ENCODE peak calls at places on chromosomes 16 and 17, in four cellular contexts. N is IMR-90, A is H1, Q is mesendoderm. J is an unnamed sample.

GRCh38 chr17:76368545-76368944 is 14.8 kb upstream of the PRPSAP1 start:
- DNase-seq in Q (no peak), N (peak), A (peak), J (peak)

GRCh38 chr17:71142333-71142732 is 973.0 kb downstream of the KCNJ2 start:
- DNase-seq in Q (no peak), A (no peak), N (peak), J (no peak)

GRCh38 chr17:231966-232807 is 50.7 kb upstream of the DOC2B start:
- DNase-seq in A (peak), Q (no peak), N (no peak), J (no peak)

GRCh38 chr17:17741346-17742023 is 60.2 kb downstream of the RAI1 start:
- DNase-seq in N (no peak), A (peak), Q (peak), J (peak)

GRCh38 chr16:49704586-49705155 is 151.2 kb downstream of the ZNF423 start:
- DNase-seq in A (no peak), Q (peak), N (no peak), J (peak)

GRCh38 chr17:21286066-21286770 is 1.7 kb downstream of the MAP2K3 start:
- DNase-seq in Q (peak), N (peak), A (no peak), J (no peak)

GRCh38 chr17:18966831-18967624 is 15.1 kb downstream of the SLC5A10 start:
- DNase-seq in Q (peak), A (peak), N (peak), J (peak)

GRCh38 chr16:67459066-67459857 is 21.7 kb downstream of the ATP6V0D1 start:
- DNase-seq in A (no peak), N (no peak), Q (no peak), J (no peak)

GRCh38 chr17:77330602-77331081 is 189.9 kb downstream of the SEC14L1 start:
- DNase-seq in A (no peak), Q (no peak), N (no peak), J (no peak)

GRCh38 chr16:3276679-3277078 is 6.6 kb upstream of the ZNF263 start:
- DNase-seq in Q (no peak), N (no peak), A (no peak), J (no peak)

GRCh38 chr17:38601539-38602351 is 4.0 kb downstream of the SRCIN1 start:
- DNase-seq in Q (peak), A (peak), N (no peak), J (peak)

GRCh38 chr16:27237229-27238015 is 31.1 kb downstream of the NSMCE1 start:
- DNase-seq in Q (no peak), N (no peak), A (no peak), J (no peak)

GRCh38 chr16:24191876-24192402 is 64.2 kb upstream of the CACNG3 start:
- DNase-seq in Q (no peak), A (no peak), N (no peak), J (no peak)

GRCh38 chr16:72811867-72812266 is 236.1 kb downstream of the ZFHX3 start:
- DNase-seq in Q (no peak), A (no peak), N (no peak), J (no peak)

GRCh38 chr16:4780235-4780634 is 7.9 kb downstream of the SEPTIN12 start:
- DNase-seq in Q (no peak), A (no peak), N (peak), J (no peak)

GRCh38 chr16:75296606-75297005 is 45.2 kb upstream of the BCAR1 start:
- DNase-seq in N (peak), Q (no peak), A (no peak), J (no peak)

GRCh38 chr16:59859606-59860402 is 1125.7 kb upstream of the GOT2 start:
- DNase-seq in Q (no peak), N (no peak), A (no peak), J (no peak)

GRCh38 chr17:4537451-4538235 is 17.5 kb downstream of the MYBBP1A start:
- DNase-seq in N (no peak), A (no peak), Q (no peak), J (no peak)

GRCh38 chr16:4261557-4262172 is 11.2 kb downstream of the TFAP4 start:
- DNase-seq in Q (peak), A (peak), N (peak), J (peak)

GRCh38 chr16:15919331-15919730 is 30.1 kb upstream of the ABCC1 start:
- DNase-seq in N (peak), A (no peak), Q (no peak), J (no peak)

GRCh38 chr17:11178576-11178975 is 62.4 kb upstream of the SHISA6 start:
- DNase-seq in Q (peak), N (no peak), A (no peak), J (no peak)

GRCh38 chr17:82570282-82570681 is 50.8 kb downstream of the FOXK2 start:
- DNase-seq in A (no peak), Q (no peak), N (no peak), J (no peak)

GRCh38 chr16:22386976-22387375 is 12.6 kb upstream of the CDR2 start:
- DNase-seq in N (peak), A (no peak), Q (no peak), J (no peak)

GRCh38 chr16:57614546-57615343 is 13.7 kb upstream of the ADGRG1 start:
- DNase-seq in A (peak), N (no peak), Q (no peak), J (peak)

GRCh38 chr17:18236494-18236893 is 11.1 kb downstream of the LLGL1 start:
- DNase-seq in Q (no peak), N (no peak), A (no peak), J (no peak)

GRCh38 chr16:67445126-67445426 is 14.2 kb downstream of the HSD11B2 start:
- DNase-seq in N (no peak), A (no peak), Q (no peak), J (no peak)

GRCh38 chr17:48100160-48100559 is 1.1 kb downstream of the CBX1 start:
- DNase-seq in A (no peak), N (peak), Q (no peak), J (no peak)

GRCh38 chr16:3459401-3460090 is 16.1 kb downstream of the NAA60 start:
- DNase-seq in Q (peak), N (peak), A (no peak), J (no peak)

GRCh38 chr17:27319536-27320221 is 25.8 kb downstream of the WSB1 start:
- DNase-seq in A (peak), Q (peak), N (peak), J (peak)

GRCh38 chr17:48228720-48229119 is 121.2 kb downstream of the SNX11 start:
- DNase-seq in N (no peak), A (peak), Q (peak), J (peak)

GRCh38 chr17:54903375-54903774 is 2.7 kb downstream of the TOM1L1 start:
- DNase-seq in Q (peak), N (no peak), A (no peak), J (no peak)

GRCh38 chr17:39629494-39629880 is 2.7 kb downstream of the PPP1R1B start:
- DNase-seq in Q (no peak), A (no peak), N (no peak), J (no peak)

GRCh38 chr17:30905742-30906100 is 317 bp downstream of the TEFM start:
- DNase-seq in N (no peak), Q (no peak), A (no peak), J (peak)

GRCh38 chr16:49453983-49454382 is 80.4 kb downstream of the C16orf78 start:
- DNase-seq in A (no peak), N (no peak), Q (no peak), J (no peak)

GRCh38 chr17:62800580-62800979 is 7.5 kb downstream of the MARCHF10 start:
- DNase-seq in Q (peak), A (peak), N (peak), J (peak)

GRCh38 chr16:61923629-61924028 is 112.6 kb downstream of the CDH8 start:
- DNase-seq in N (no peak), A (no peak), Q (no peak), J (no peak)

GRCh38 chr16:81014672-81015071 is 7.7 kb downstream of the CENPN start:
- DNase-seq in Q (no peak), N (no peak), A (no peak), J (no peak)

GRCh38 chr17:60087882-60088669 is 9.4 kb upstream of the HEATR6 start:
- DNase-seq in N (no peak), Q (peak), A (no peak), J (peak)

GRCh38 chr16:21023509-21024202 is 123.1 kb downstream of the LYRM1 start:
- DNase-seq in Q (peak), N (no peak), A (no peak), J (no peak)

GRCh38 chr17:82800885-82801284 is 38.9 kb downstream of the ZNF750 start:
- DNase-seq in Q (no peak), N (no peak), A (no peak), J (no peak)

DNA sequence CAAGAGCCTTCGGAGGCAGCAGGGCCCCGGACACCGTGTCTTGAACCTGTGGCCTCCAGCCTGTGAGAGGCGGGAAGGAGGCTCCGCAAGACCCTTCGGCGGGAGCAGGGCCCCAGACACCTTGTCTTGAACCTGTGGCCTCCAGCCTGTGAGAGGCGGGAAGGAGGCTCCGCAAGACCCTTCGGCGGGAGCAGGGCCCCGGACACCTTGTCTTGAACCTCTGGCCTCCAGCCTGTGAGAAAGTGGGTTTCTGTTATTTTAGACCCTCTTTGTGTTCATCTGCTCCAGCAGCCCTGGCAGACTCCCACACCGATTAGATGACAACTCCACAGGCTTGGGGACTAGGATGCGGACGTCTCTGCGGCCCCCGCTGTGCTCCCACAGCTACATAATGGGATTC is 30.0 kb downstream of the FBXO31 start:
- DNase-seq in Q (no peak), N (no peak), A (no peak), J (no peak)
- H3K9ac ChIP-seq in Q (no peak), N (no peak), A (no peak), J (no peak)

GRCh38 chr16:17346441-17346773 is 124.4 kb downstream of the XYLT1 start:
- DNase-seq in Q (no peak), A (no peak), N (no peak), J (no peak)

GRCh38 chr16:17346774-17347569 is 123.8 kb downstream of the XYLT1 start:
- DNase-seq in Q (no peak), A (no peak), N (no peak), J (no peak)

GRCh38 chr16:17343028-17343427 is 127.7 kb downstream of the XYLT1 start:
- DNase-seq in A (no peak), Q (no peak), N (no peak), J (no peak)

GRCh38 chr16:17343729-17344128 is 127.0 kb downstream of the XYLT1 start:
- DNase-seq in A (no peak), Q (no peak), N (no peak), J (no peak)

GRCh38 chr16:17345043-17345442 is 125.7 kb downstream of the XYLT1 start:
- DNase-seq in N (peak), Q (no peak), A (no peak), J (no peak)
- H3K56ac ChIP-seq in N (no peak), Q (no peak), A (no peak), J (no peak)

GRCh38 chr17:72476134-72476533 is 355.3 kb downstream of the SOX9 start:
- DNase-seq in N (no peak), A (peak), Q (no peak), J (no peak)
- H3K9ac ChIP-seq in N (no peak), A (no peak), Q (no peak), J (no peak)

GRCh38 chr16:89077076-89077475 is 16.6 kb upstream of the ACSF3 start:
- DNase-seq in Q (no peak), A (no peak), N (no peak), J (no peak)

GRCh38 chr16:89078172-89078571 is 15.5 kb upstream of the ACSF3 start:
- DNase-seq in Q (no peak), A (no peak), N (no peak), J (no peak)

GRCh38 chr16:89081556-89081955 is 12.1 kb upstream of the ACSF3 start:
- DNase-seq in A (no peak), Q (no peak), N (no peak), J (no peak)

GRCh38 chr16:89080251-89080853 is 13.3 kb upstream of the ACSF3 start:
- DNase-seq in A (no peak), Q (no peak), N (no peak), J (no peak)

DNA sequence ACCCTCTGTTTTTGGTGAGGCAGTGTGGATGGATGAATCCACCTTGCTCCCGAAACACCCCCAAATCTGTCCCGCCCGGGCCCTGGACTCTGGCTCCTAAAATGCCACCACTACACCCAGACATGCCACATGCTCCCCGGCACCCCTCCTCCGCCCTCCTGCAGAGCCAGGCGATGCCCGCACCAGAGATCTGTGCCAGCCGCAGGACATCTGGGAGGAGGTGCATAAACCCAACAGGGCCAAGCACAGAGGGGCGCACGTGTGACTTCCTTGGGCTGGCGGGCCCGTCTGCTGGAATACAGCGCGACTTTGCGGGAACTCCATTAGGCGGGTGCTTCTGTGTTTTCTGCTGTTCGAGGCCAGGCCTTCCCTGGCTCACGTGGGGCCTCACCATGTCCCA is 14.2 kb upstream of the ACSF3 start:
- DNase-seq in Q (no peak), A (no peak), N (no peak), J (no peak)
- H3K56ac ChIP-seq in Q (no peak), A (no peak), N (no peak), J (no peak)

GRCh38 chr17:79458356-79458755 is 152.5 kb downstream of the RBFOX3 start:
- DNase-seq in A (no peak), Q (no peak), N (no peak), J (no peak)
- H3K9ac ChIP-seq in A (no peak), Q (no peak), N (no peak), J (no peak)

GRCh38 chr16:30458561-30459394 is 13.1 kb upstream of the SEPHS2 start:
- DNase-seq in Q (no peak), A (no peak), N (no peak), J (no peak)

GRCh38 chr16:30459456-30459855 is 13.1 kb upstream of the ITGAL start:
- DNase-seq in Q (no peak), N (no peak), A (no peak), J (no peak)

DNA sequence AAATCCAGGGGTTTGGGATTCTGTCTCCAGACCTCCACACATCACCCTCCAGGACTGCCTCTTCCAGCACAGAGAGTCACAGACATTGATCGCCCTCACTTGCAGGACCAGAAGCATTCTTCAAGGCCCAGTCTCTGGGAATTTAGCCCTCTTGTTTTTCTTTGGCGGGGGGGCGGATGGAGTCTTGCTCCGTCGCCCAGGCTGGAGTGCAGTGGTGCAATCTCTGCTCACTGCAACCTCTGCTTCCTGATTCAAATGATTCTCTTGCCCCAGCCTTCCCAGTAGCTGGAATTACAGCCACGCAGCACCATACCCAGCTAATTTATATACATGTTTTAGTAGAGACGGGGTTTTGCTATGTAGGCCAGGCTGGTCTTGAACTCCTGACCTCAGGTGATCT is 8.5 kb upstream of the ITGAL start:
- DNase-seq in Q (no peak), A (no peak), N (no peak), J (no peak)
- H3K56ac ChIP-seq in Q (no peak), A (no peak), N (no peak), J (no peak)

GRCh38 chr17:35313875-35314409 is 59.5 kb downstream of the SLFN11 start:
- DNase-seq in N (no peak), Q (peak), A (no peak), J (peak)
- H3K9ac ChIP-seq in N (no peak), Q (peak), A (no peak), J (no peak)

GRCh38 chr16:68718596-68718995 is 18.5 kb upstream of the CDH1 start:
- DNase-seq in A (no peak), N (no peak), Q (no peak), J (no peak)

GRCh38 chr16:68717684-68718083 is 19.4 kb upstream of the CDH1 start:
- DNase-seq in Q (no peak), A (no peak), N (no peak), J (no peak)

GRCh38 chr16:68722119-68723024 is 14.7 kb upstream of the CDH1 start:
- DNase-seq in A (no peak), N (no peak), Q (peak), J (no peak)

GRCh38 chr16:68715471-68715870 is 21.6 kb upstream of the CDH1 start:
- DNase-seq in Q (no peak), N (no peak), A (no peak), J (no peak)

DNA sequence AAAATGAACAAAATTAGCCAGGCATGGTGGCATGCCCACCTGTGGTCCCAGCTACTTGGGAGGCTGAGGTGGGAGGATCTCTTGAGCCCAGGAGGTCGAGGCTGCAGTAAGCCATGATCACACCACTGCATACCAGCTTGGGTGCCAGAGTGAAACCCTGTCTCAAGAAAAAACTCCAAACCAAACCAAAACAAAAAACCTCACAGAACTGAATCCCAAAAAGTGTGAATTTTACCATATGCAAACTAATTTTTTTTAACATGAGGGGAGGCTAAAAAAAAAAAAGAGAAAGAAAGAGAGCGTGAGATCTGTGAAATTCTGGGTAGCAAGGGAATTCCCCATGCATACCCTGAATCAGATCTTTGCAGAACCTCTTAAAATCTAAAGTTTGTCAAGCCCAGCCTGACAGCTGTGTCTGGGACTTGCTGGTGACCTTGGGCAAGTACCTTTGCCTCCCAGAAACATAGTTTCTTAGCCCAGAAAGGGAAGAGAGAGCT is 17.1 kb upstream of the CDH1 start:
- DNase-seq in N (no peak), A (no peak), Q (no peak), J (no peak)
- H3K56ac ChIP-seq in N (no peak), A (no peak), Q (no peak), J (no peak)

DNA sequence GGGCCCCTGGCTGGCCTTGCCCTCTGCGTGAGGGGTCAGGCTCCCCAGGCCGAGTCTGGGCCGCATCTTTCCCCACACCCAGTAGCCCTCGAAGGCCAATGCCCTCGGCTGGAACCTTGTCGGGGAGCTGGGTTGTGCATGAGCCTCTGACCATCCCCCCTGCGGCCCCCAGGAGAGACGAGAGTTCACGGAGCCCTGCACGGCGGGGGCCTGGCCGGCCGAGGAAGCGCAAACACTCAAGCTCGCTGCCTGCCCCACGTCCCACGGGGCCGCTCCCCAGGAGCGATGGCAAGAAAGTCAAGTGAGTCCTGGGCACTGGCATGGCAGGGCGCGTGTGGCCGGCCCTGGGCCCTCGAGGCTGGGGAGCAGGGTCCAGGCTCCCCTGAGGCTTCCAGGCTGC is 57.3 kb downstream of the BAHCC1 start:
- DNase-seq in N (no peak), Q (no peak), A (no peak), J (no peak)
- H3K9ac ChIP-seq in N (no peak), Q (no peak), A (no peak), J (no peak)